ENCODE peak calls at places on chromosomes 2 and 18, in six cellular contexts. O is cardiac fibroblast, M is AG10803, A is brain microvascular endothelial cell, E is endothelial cell of umbilical vein, L is kidney epithelial cell. K is an unnamed sample.

GRCh38 chr2:96832751-96833507 is 10.9 kb downstream of the ANKRD23 start:
- DNase-seq in E (no peak), A (peak), L (no peak), M (peak), O (peak), K (no peak)

GRCh38 chr2:85945172-85945571 is 56.4 kb upstream of the ST3GAL5 start:
- DNase-seq in O (no peak), E (no peak), L (no peak), A (no peak), M (no peak), K (no peak)

GRCh38 chr2:100818003-100818605 is 1.8 kb upstream of the NPAS2 start:
- DNase-seq in A (peak), E (peak), O (peak), L (no peak), M (no peak), K (no peak)

GRCh38 chr2:215531284-215531683 is 95.4 kb upstream of the FN1 start:
- DNase-seq in A (peak), M (peak), E (peak), O (peak), L (no peak), K (no peak)

GRCh38 chr18:46042571-46043123 is 29.4 kb downstream of the PSTPIP2 start:
- DNase-seq in O (peak), A (no peak), M (peak), E (no peak), L (peak), K (no peak)

GRCh38 chr2:7430421-7430868 is 513.2 kb downstream of the RNF144A start:
- DNase-seq in E (no peak), O (no peak), M (no peak), L (no peak), A (no peak), K (no peak)

GRCh38 chr18:45588284-45588683 is 27.0 kb upstream of the SLC14A2 start:
- DNase-seq in M (peak), E (no peak), L (no peak), A (no peak), O (no peak), K (peak)

GRCh38 chr2:62216616-62217015 is 20.7 kb downstream of the B3GNT2 start:
- DNase-seq in M (peak), L (peak), O (peak), A (peak), E (peak), K (no peak)

GRCh38 chr2:64848363-64848762 is 140.8 kb upstream of the SLC1A4 start:
- DNase-seq in M (no peak), O (no peak), A (no peak), E (no peak), L (no peak), K (no peak)

GRCh38 chr2:170974304-170974993 is 45.4 kb downstream of the GORASP2 start:
- DNase-seq in M (peak), L (no peak), A (peak), E (no peak), O (peak), K (no peak)

GRCh38 chr2:201451330-201452057 is at the start of the genes STRADB and TRAK2:
- DNase-seq in E (peak), M (peak), O (peak), L (peak), A (peak), K (peak)
- TF ChIP-seq CTCF in E (peak), M (peak), O (peak), L (peak), A (peak), K (peak)

GRCh38 chr2:131062066-131062465 is 31.2 kb downstream of the FAM168B start:
- DNase-seq in M (no peak), E (peak), O (no peak), L (no peak), A (no peak), K (no peak)
- H3K4me3 ChIP-seq in M (no peak), E (no peak), O (no peak), L (no peak), A (no peak), K (no peak)

GRCh38 chr2:44771510-44771909 is 170.0 kb upstream of the SIX3 start:
- DNase-seq in M (no peak), E (no peak), L (no peak), O (no peak), A (no peak), K (no peak)

GRCh38 chr2:44769349-44770005 is 172.0 kb upstream of the SIX3 start:
- DNase-seq in L (no peak), A (no peak), O (no peak), E (no peak), M (no peak), K (peak)

GRCh38 chr2:44768438-44769236 is 172.9 kb upstream of the SIX3 start:
- DNase-seq in L (no peak), M (no peak), O (no peak), A (no peak), E (peak), K (peak)

GRCh38 chr2:44772131-44772530 is 169.4 kb upstream of the SIX3 start:
- DNase-seq in E (no peak), M (no peak), O (no peak), A (no peak), L (no peak), K (no peak)

DNA sequence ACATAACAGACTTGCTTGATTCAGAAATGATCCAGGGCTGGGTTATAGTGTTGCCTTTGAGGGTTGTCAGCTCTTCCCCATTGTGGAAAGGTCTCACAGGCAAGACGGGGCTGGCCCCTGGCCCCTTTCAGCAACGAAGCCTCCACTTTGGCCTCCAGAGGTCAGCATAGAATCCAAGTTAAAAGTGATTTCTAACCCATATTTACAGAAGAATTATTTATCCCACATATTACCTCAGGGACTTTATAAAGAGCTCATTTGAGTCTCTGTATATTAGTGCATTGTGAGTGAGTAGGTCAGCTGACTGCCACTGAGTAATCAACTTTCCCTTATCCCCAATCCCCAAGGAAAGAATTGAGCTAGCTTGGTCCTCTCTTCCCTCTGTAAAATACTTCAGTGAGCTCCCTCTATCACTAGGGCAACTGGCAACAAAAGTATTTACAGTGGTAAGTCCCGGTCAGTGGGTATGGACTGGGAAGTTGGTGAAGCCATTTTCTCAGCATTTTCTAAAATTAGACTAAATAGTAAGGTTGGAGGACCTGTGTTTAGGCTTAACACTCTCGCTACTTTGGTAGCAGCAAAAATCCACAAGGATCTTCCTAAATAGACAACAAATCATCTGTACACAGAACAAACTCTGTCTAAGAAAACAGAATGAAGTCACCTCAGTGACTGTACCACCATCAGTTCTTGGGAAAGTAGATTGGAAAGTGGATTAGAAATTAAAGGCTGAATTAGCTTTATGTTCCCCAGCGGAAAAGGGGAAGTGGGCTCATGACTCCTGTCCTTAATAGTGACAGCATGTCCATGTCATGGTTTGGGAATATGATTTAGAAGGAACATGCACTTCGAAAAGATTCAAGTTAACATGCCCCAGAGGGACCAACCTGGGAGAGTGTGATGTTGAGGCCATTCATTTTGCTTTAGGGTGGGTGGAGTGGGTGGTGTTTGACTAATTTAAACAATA is 171.0 kb upstream of the SIX3 start:
- DNase-seq in M (no peak), E (no peak), L (no peak), O (no peak), A (no peak), K (no peak)
- TF ChIP-seq CTCF in M (no peak), E (no peak), L (no peak), O (no peak), A (peak), K (no peak)

GRCh38 chr18:908631-909621 is 4.3 kb downstream of the ADCYAP1 start:
- DNase-seq in O (peak), A (no peak), E (no peak), L (no peak), M (no peak), K (no peak)

GRCh38 chr18:906416-907170 is 1.9 kb downstream of the ADCYAP1 start:
- DNase-seq in M (no peak), L (no peak), A (no peak), E (no peak), O (peak), K (peak)

GRCh38 chr18:905948-906415 is 1.3 kb downstream of the ADCYAP1 start:
- DNase-seq in M (no peak), A (no peak), E (no peak), L (no peak), O (no peak), K (no peak)

GRCh38 chr18:907880-908512 is 3.3 kb downstream of the ADCYAP1 start:
- DNase-seq in L (no peak), O (no peak), M (no peak), E (no peak), A (no peak), K (no peak)

GRCh38 chr18:907171-907879 is 2.7 kb downstream of the ADCYAP1 start:
- DNase-seq in L (no peak), O (no peak), E (no peak), A (no peak), M (no peak), K (no peak)
- H3K4me3 ChIP-seq in L (no peak), O (peak), E (no peak), A (no peak), M (peak), K (no peak)

DNA sequence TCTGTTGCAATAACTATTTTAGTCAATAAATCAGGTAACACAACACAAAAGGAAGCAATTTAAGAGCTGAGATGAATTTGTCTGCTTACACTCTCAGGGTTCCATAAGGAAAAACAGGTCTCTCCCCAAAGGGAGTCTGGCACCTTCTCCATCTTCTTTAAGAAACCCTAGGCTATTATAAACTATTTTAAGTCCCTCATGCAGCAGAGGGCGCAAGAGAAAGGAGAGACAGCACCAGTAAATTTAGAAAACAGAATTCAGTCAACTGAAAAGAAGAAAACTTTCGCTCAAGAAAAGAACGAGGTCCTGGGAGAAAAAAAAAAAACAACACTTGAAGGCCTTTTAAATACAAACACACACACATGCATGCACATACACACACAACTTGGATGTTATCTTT is 19.1 kb downstream of the SULT1C4 start:
- DNase-seq in A (peak), L (no peak), O (peak), M (peak), E (peak), K (peak)
- TF ChIP-seq CTCF in A (peak), L (peak), O (peak), M (peak), E (peak), K (peak)

DNA sequence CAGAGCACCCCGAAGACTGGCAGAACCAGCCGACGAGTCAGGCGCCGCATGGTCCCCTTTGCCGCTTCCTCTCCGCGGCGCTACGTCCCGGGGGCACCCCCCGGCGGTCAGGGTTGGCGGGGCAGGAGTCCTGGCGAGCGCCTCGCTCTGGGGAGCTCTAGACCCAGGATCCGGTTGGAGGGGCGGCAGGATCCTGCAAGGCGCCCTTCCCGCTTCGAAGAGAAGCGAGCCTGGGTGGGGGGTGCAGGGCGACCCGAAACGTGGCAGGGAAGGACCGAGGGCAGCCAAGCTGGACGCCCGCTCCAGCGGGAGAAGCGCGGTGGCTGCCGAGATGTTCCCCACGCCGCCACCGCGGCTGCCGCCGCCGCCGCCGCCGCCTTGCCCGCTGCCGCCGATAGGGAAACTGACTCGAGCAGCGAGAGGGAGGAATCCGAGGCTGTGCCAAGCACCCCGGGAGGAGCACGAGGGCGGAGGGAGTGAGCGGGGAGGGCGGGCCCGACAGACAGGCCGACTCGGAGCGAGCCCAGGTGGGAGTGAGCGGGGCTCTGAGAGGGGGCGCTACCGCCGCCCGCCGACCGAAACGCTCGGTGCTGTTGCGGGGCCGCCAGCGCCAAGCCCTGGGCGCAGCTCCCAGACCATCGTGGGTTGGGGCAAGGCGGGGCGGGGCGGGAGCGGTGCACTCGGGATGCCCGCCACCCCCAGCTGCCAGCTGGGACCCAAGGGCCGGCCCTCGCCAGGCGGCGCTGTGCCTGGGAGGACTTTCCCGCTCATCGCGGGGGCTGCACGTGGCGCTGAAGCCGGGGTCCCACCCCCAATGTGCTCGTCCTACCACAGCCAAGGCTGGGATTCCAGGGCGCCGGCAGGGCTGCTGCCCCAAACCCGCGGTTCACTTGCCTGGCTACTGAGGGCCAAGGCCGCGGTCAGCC is at the start of gene GALNT14:
- DNase-seq in L (no peak), O (peak), M (peak), A (peak), E (no peak), K (peak)
- H3K4me3 ChIP-seq in L (peak), O (peak), M (peak), A (peak), E (no peak), K (peak)